ENCODE peak calls at places on chromosomes 4 and X, in five cellular contexts. One of them, this sample, is unnamed.

GRCh38 chr4:128322986-128323385 is 35.4 kb upstream of the PGRMC2 start:
- DNase-seq in H9: no peak
- DNase-seq in IMR-90: peak
- DNase-seq in mesenchymal stem cell: peak
- DNase-seq in neuronal stem cell: no peak
- DNase-seq in this sample: peak

GRCh38 chrX:13662537-13662841 is 9.5 kb downstream of the TCEANC start:
- DNase-seq in neuronal stem cell: no peak
- DNase-seq in H9: no peak
- DNase-seq in IMR-90: peak
- DNase-seq in mesenchymal stem cell: peak
- DNase-seq in this sample: no peak

GRCh38 chr4:48296330-48296729 is 26.7 kb upstream of the TEC start:
- DNase-seq in neuronal stem cell: no peak
- DNase-seq in H9: no peak
- DNase-seq in IMR-90: peak
- DNase-seq in mesenchymal stem cell: no peak
- DNase-seq in this sample: peak

GRCh38 chrX:17613979-17614572 is 123.2 kb upstream of the SCML1 start:
- DNase-seq in H9: no peak
- DNase-seq in IMR-90: peak
- DNase-seq in mesenchymal stem cell: no peak
- DNase-seq in neuronal stem cell: no peak
- DNase-seq in this sample: peak

GRCh38 chrX:9533611-9534010 is 68.8 kb downstream of the TBL1X start:
- DNase-seq in IMR-90: no peak
- DNase-seq in neuronal stem cell: no peak
- DNase-seq in H9: no peak
- DNase-seq in mesenchymal stem cell: no peak
- DNase-seq in this sample: no peak

GRCh38 chrX:138128025-138128671 is 562.2 kb downstream of the ZIC3 start:
- DNase-seq in neuronal stem cell: peak
- DNase-seq in mesenchymal stem cell: peak
- DNase-seq in IMR-90: peak
- DNase-seq in H9: peak
- DNase-seq in this sample: peak

GRCh38 chr4:8538076-8538702 is 42.0 kb upstream of the GPR78 start:
- DNase-seq in mesenchymal stem cell: no peak
- DNase-seq in IMR-90: no peak
- DNase-seq in H9: no peak
- DNase-seq in neuronal stem cell: no peak
- DNase-seq in this sample: no peak

GRCh38 chr4:82201303-82201702 is 172.5 kb downstream of the HNRNPD start:
- DNase-seq in mesenchymal stem cell: no peak
- DNase-seq in H9: no peak
- DNase-seq in IMR-90: no peak
- DNase-seq in neuronal stem cell: no peak
- DNase-seq in this sample: no peak

GRCh38 chr4:75512336-75513211 is 1.6 kb downstream of the RCHY1 start:
- DNase-seq in mesenchymal stem cell: peak
- DNase-seq in neuronal stem cell: no peak
- DNase-seq in IMR-90: peak
- DNase-seq in H9: no peak
- DNase-seq in this sample: peak

GRCh38 chr4:142248946-142249345 is 597.2 kb downstream of the INPP4B start:
- DNase-seq in H9: no peak
- DNase-seq in mesenchymal stem cell: peak
- DNase-seq in IMR-90: peak
- DNase-seq in neuronal stem cell: no peak
- DNase-seq in this sample: no peak

GRCh38 chrX:71081348-71082148 is 13.4 kb upstream of the SNX12 start:
- DNase-seq in neuronal stem cell: no peak
- DNase-seq in H9: no peak
- DNase-seq in mesenchymal stem cell: peak
- DNase-seq in IMR-90: peak
- DNase-seq in this sample: no peak
- H2BK120ac ChIP-seq in neuronal stem cell: no peak
- H2BK120ac ChIP-seq in H9: no peak
- H2BK120ac ChIP-seq in mesenchymal stem cell: no peak
- H2BK120ac ChIP-seq in IMR-90: no peak
- H2BK120ac ChIP-seq in this sample: no peak

GRCh38 chr4:36243355-36244256 is 708 bp downstream of the ARAP2 start:
- DNase-seq in H9: peak
- DNase-seq in IMR-90: peak
- DNase-seq in neuronal stem cell: peak
- DNase-seq in mesenchymal stem cell: peak
- DNase-seq in this sample: peak
- H2BK120ac ChIP-seq in H9: no peak
- H2BK120ac ChIP-seq in IMR-90: no peak
- H2BK120ac ChIP-seq in neuronal stem cell: no peak
- H2BK120ac ChIP-seq in mesenchymal stem cell: no peak
- H2BK120ac ChIP-seq in this sample: peak

DNA sequence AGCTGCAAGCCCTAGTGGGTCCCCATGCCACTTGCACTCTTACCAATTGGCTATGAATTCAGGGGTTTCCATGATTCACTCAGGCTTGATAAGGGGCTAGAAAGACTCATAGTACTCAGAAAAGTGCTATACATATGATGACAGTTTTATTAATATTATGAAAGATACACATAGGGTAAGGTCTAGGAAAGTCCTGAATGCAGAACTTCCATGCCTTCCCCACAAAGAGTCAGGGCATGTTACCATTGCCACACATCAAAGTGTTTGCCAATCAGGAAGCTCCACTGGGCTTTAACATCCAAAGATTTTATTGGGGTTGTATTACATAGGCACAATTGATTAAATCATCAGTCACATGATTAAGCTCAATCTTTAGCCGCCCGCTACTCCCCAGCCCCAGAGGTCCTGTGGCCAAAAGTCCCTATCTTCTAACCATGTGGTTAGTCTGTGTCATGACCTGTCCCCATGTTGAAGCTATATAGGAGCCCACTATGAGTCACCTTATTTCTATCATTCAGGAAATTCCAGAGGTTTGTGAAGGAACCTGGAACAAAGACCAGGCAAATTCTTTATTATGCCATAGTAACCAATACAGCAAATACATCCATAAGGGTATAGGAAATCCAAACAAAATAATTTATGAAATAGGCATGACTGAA is 635.6 kb downstream of the STPG2 start:
- DNase-seq in H9: no peak
- DNase-seq in neuronal stem cell: no peak
- DNase-seq in IMR-90: no peak
- DNase-seq in mesenchymal stem cell: no peak
- DNase-seq in this sample: peak
- H2BK120ac ChIP-seq in H9: no peak
- H2BK120ac ChIP-seq in neuronal stem cell: no peak
- H2BK120ac ChIP-seq in IMR-90: no peak
- H2BK120ac ChIP-seq in mesenchymal stem cell: no peak
- H2BK120ac ChIP-seq in this sample: no peak

GRCh38 chr4:110484029-110484428 is 8.1 kb downstream of the ENPEP start:
- DNase-seq in IMR-90: no peak
- DNase-seq in mesenchymal stem cell: no peak
- DNase-seq in H9: no peak
- DNase-seq in neuronal stem cell: no peak
- DNase-seq in this sample: no peak
- H2BK120ac ChIP-seq in IMR-90: no peak
- H2BK120ac ChIP-seq in mesenchymal stem cell: no peak
- H2BK120ac ChIP-seq in H9: no peak
- H2BK120ac ChIP-seq in neuronal stem cell: no peak
- H2BK120ac ChIP-seq in this sample: no peak

DNA sequence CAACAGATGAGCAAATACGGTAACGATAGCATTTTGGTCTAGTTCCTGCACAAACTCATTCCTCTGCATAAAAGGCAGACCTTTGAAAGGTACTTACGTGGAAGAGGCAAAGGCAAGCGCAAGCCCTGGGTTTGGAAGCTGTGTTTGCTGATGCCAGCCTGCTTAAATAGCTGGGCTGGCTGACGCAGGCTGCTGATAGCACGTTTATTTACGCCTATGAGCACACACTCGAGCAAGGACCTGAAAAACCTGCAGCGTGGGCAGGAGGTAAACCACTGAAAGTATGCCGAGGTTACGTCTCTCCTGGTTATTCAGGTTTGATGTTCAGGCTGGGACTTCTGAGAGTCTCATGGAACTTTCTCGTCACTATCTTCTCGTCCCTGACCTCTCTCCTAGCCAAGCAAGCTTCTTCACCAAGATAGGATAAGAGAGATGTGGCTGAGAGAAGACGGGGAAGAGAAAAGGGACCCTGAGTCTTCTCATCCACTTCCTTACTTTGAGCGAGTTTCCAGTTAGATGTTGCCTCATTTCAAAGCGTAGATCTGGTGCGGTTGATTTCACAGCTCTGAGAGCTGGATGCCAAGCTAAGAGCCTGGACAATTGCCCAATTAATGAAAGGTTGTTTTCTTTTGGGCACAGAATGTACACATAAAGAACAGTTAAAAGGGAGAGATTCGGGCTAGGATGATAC is at the start of gene HOPX:
- DNase-seq in IMR-90: no peak
- DNase-seq in mesenchymal stem cell: no peak
- DNase-seq in H9: no peak
- DNase-seq in neuronal stem cell: no peak
- DNase-seq in this sample: peak
- H2BK120ac ChIP-seq in IMR-90: no peak
- H2BK120ac ChIP-seq in mesenchymal stem cell: no peak
- H2BK120ac ChIP-seq in H9: no peak
- H2BK120ac ChIP-seq in neuronal stem cell: no peak
- H2BK120ac ChIP-seq in this sample: peak

DNA sequence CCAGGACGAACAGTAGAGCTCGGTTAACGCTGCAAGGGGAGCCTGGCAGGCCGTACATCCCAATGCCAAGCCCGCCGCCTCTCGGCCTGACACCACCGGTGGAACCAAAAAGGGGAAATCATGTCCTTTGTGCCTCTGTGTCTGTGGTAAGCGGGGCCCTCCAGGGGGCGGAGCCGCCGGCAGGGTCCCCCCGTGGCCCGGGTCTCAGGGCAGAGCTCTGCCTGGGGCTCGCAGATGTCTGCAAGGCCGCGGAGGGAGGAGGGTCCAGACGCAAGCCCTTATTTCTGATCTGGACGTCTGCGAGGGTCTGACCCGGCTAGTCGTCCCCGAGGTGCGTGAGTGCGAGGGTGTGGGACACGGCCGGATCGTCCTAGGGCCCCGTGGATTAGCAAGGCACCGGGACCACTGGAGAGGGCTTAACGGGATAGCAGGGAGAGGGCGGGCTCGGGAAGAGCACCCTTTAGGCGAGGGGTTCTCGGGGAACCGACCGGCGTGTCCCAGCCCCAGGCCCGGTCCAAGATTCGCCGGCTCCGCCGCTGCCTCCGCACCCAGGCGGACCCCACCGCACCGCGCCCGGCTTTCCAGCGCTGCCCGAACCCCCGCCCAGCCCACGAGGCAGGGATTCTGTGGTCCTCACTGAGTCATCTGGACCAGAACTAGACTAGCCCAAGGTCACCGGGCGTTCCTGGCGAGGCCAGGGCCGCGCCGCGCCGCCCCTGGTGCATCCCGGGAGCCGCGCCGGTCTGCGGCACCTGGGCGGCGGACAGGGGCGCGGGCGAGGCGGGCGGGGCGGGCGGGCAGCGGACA is 858 bp upstream of the FAM193A start:
- DNase-seq in neuronal stem cell: peak
- DNase-seq in IMR-90: peak
- DNase-seq in H9: peak
- DNase-seq in mesenchymal stem cell: peak
- DNase-seq in this sample: peak
- H2BK120ac ChIP-seq in neuronal stem cell: no peak
- H2BK120ac ChIP-seq in IMR-90: peak
- H2BK120ac ChIP-seq in H9: no peak
- H2BK120ac ChIP-seq in mesenchymal stem cell: peak
- H2BK120ac ChIP-seq in this sample: peak